ENCODE peak calls at places on chromosomes 4 and X, in five cellular contexts. V is AG04450, W is astrocyte of the spinal cord, Y is WTC11, Z is glutamatergic neuron. R is an unnamed sample.
A peak's percentile ranks its signal among the peaks of the same experiment; 100 is the strongest.

GRCh38 chr4:158778065-158778711 is 9.4 kb downstream of the FNIP2 start:
- DNase-seq in V (no peak), W (no peak), Y (no peak), Z (no peak), R (no peak)

GRCh38 chr4:138348055-138348454 is 105.9 kb upstream of the SLC7A11 start:
- DNase-seq in V (no peak), W (no peak), Y (no peak), Z (no peak), R (no peak)

GRCh38 chrX:150879855-150880807 is 18.3 kb downstream of the CD99L2 start:
- DNase-seq in V (no peak), W (no peak), Y (no peak), Z (no peak), R (no peak)

GRCh38 chrX:22433292-22434070 is 160.8 kb downstream of the CBLL2 start:
- DNase-seq in V (no peak), W (no peak), Y (peak; percentile 9), Z (no peak), R (no peak)

GRCh38 chr4:41256131-41256739 is 493 bp upstream of the UCHL1 start:
- DNase-seq in V (peak; percentile 26), W (peak; percentile 61), Y (peak; percentile 17), Z (no peak), R (no peak)

GRCh38 chr4:107870916-107871786 is 46.4 kb downstream of the SGMS2 start:
- DNase-seq in V (no peak), W (no peak), Y (no peak), Z (no peak), R (no peak)

GRCh38 chr4:68176500-68176899 is 46.8 kb upstream of the TMPRSS11F start:
- DNase-seq in V (no peak), W (no peak), Y (no peak), Z (no peak), R (no peak)

GRCh38 chr4:36310793-36311192 is 29.4 kb downstream of the DTHD1 start:
- DNase-seq in V (no peak), W (no peak), Y (no peak), Z (no peak), R (no peak)

GRCh38 chrX:3712870-3713224 is 602 bp downstream of the PRKX start:
- DNase-seq in V (no peak), W (no peak), Y (peak; percentile 11), Z (no peak), R (no peak)

GRCh38 chr4:105453550-105454201 is 20.2 kb downstream of the PPA2 start:
- DNase-seq in V (no peak), W (no peak), Y (no peak), Z (no peak), R (no peak)

GRCh38 chr4:143641406-143641805 is 59.1 kb downstream of the FREM3 start:
- DNase-seq in V (no peak), W (no peak), Y (no peak), Z (no peak), R (no peak)

GRCh38 chr4:148618856-148619255 is 176.6 kb upstream of the NR3C2 start:
- DNase-seq in V (no peak), W (peak; percentile 3), Y (no peak), Z (no peak), R (no peak)

GRCh38 chr4:77451530-77451929 is 154.1 kb upstream of the CXCL13 start:
- DNase-seq in V (no peak), W (no peak), Y (no peak), Z (no peak), R (no peak)

GRCh38 chr4:152106113-152106763 is 345.4 kb upstream of the GATB start:
- DNase-seq in V (peak; percentile 89), W (peak; percentile 96), Y (no peak), Z (no peak), R (no peak)

GRCh38 chr4:34920032-34920431 is 1324.3 kb downstream of the ARAP2 start:
- DNase-seq in V (no peak), W (no peak), Y (no peak), Z (no peak), R (no peak)

GRCh38 chrX:47143894-47144625 is 442 bp downstream of the NDUFB11 start:
- DNase-seq in V (no peak), W (peak; percentile 3), Y (peak; percentile 18), Z (peak; percentile 21), R (no peak)

GRCh38 chr4:82652062-82652461 is 90.3 kb upstream of the TMEM150C start:
- DNase-seq in V (no peak), W (peak; percentile 27), Y (no peak), Z (no peak), R (no peak)

GRCh38 chr4:62791386-62791785 is 1591.3 kb downstream of the ADGRL3 start:
- DNase-seq in V (no peak), W (no peak), Y (no peak), Z (no peak), R (no peak)

GRCh38 chr4:158128540-158128939 is 44.3 kb downstream of the GASK1B start:
- DNase-seq in V (no peak), W (no peak), Y (no peak), Z (no peak), R (no peak)

GRCh38 chr4:104897297-104897645 is 249.4 kb upstream of the TET2 start:
- DNase-seq in V (no peak), W (peak; percentile 82), Y (no peak), Z (no peak), R (no peak)

GRCh38 chrX:24426340-24426913 is 38.7 kb upstream of the PDK3 start:
- DNase-seq in V (no peak), W (peak; percentile 5), Y (no peak), Z (no peak), R (no peak)

GRCh38 chr4:128393111-128393704 is 105.6 kb upstream of the PGRMC2 start:
- DNase-seq in V (no peak), W (peak; percentile 59), Y (no peak), Z (no peak), R (no peak)

GRCh38 chr4:88610771-88611170 is 18.5 kb downstream of the HERC3 start:
- DNase-seq in V (no peak), W (peak; percentile 22), Y (no peak), Z (no peak), R (no peak)

GRCh38 chrX:136171420-136171819 is 24.1 kb downstream of the FHL1 start:
- DNase-seq in V (no peak), W (no peak), Y (no peak), Z (no peak), R (no peak)

GRCh38 chrX:136166221-136166855 is 19.0 kb downstream of the FHL1 start:
- DNase-seq in V (no peak), W (peak; percentile 40), Y (no peak), Z (no peak), R (no peak)

GRCh38 chrX:136168929-136169735 is 21.8 kb downstream of the FHL1 start:
- DNase-seq in V (peak; percentile 90), W (peak; percentile 92), Y (peak; percentile 33), Z (peak; percentile 34), R (no peak)

DNA sequence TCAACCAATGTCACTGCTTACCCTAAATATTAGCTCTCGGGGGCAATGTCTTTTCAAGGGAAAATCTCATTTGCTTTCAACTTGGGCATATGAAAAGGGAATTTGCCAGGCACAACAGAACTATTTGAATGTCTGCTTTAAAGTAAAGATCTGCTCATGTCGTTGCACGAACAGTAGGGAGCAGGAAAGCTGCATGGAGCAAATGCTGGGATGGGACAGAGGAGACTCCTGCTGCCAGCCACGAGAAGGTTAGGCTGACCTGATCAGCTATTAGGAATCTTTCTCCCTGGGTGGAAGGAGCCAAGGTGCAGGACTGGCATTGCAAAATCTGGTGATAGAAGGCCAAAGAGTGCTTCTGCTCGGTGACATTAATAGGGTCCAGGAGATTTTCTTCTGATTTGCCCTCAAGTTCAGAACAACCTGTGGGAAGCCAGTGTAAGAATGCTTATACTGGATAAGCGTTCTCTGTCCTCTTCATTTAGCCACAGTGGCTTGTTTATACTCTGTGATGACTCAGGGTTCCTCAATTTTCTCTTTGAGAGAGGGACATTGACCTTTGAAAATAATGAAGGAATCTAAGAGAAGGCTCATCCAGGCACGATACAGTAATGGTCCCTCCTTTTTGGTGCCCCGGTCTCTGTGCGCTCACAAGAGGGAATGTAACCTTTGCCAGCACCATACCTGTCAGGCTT is 22.9 kb downstream of the FHL1 start:
- DNase-seq in V (no peak), W (peak; percentile 53), Y (no peak), Z (no peak), R (no peak)
- TF ChIP-seq CTCF in V (peak; percentile 27), W (peak; percentile 39), Y (no peak), Z (no peak), R (no peak)

GRCh38 chr4:17511950-17512795 is at the start of gene QDPR:
- DNase-seq in V (no peak), W (peak; percentile 69), Y (peak; percentile 89), Z (peak; percentile 87), R (peak; percentile 60)
- TF ChIP-seq CTCF in V (peak; percentile 9), W (peak; percentile 28), Y (no peak), Z (no peak), R (no peak)

DNA sequence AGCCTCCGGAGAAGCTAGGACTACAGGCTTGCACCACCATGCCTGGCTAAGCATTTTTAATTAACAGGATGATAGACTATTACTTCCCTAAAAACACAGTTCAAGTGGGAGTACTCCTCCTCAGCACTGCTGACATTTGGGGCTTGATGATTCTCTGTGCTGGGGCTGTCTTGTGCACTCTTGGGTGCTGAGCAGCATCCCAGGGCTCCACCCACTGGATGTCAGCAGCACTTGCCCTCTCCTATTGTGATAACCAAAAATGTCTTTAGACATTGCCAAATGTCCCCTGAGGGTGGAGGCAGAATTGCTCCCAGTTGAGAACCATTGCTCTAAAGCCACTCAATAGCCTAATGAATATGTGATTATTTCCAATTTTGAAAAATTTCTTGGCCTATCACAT is 60.4 kb downstream of the CLCN4 start:
- DNase-seq in V (no peak), W (no peak), Y (no peak), Z (no peak), R (no peak)
- TF ChIP-seq CTCF in V (no peak), W (no peak), Y (no peak), Z (no peak), R (no peak)

GRCh38 chr4:79650794-79651431 is 242.9 kb upstream of the GK2 start:
- DNase-seq in V (peak; percentile 61), W (peak; percentile 73), Y (no peak), Z (no peak), R (no peak)
- TF ChIP-seq CTCF in V (no peak), W (no peak), Y (no peak), Z (no peak), R (no peak)

GRCh38 chr4:21845663-21846062 is 102.9 kb downstream of the KCNIP4 start:
- DNase-seq in V (no peak), W (no peak), Y (no peak), Z (no peak), R (no peak)
- TF ChIP-seq CTCF in V (no peak), W (no peak), Y (no peak), Z (no peak), R (no peak)

DNA sequence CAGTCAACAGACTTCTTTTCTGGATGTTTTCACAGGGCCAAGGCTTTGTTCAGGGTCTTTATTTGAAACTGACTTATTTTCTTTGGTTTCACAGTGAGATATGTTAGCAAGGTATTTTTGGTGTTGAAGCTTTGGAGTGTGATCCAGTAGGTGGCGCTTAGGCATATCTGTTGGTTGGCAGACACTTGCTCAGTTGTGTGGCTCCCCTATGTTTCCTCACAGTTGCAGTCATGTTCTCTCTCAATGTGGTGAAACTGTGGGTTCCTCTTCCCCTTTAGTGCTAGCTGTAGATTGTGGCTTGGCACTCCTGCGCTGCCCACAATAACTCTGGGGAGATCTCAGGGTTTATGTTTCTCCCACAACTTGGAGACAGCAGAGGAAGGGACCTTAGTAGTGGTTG is 460.8 kb downstream of the SLITRK2 start:
- DNase-seq in V (no peak), W (no peak), Y (no peak), Z (no peak), R (no peak)
- TF ChIP-seq CTCF in V (no peak), W (no peak), Y (no peak), Z (peak; percentile 25), R (no peak)